ENCODE peak calls at places on chromosomes 13 and 19, in ten cellular contexts. D is breast epithelium, K is suprapubic skin, L is SK-N-SH, W is HCT116, E is sigmoid colon, H is upper lobe of left lung, J is transverse colon, Y is GM23338, C is stomach. A is an unnamed sample.
A peak's percentile ranks its signal among the peaks of the same experiment; 100 is the strongest.

GRCh38 chr13:41231786-41232185 is 31.6 kb downstream of the MTRF1 start:
- DNase-seq in D (no peak), K (no peak), L (no peak), W (no peak), E (no peak), H (peak; percentile 73), J (peak; percentile 64), Y (no peak), C (peak; percentile 83), A (no peak)

GRCh38 chr13:67230774-67231480 is 791 bp upstream of the PCDH9 start:
- DNase-seq in D (peak; percentile 58), K (peak; percentile 64), L (peak; percentile 69), W (no peak), E (peak; percentile 83), H (peak; percentile 54), J (peak; percentile 39), Y (peak; percentile 72), C (peak; percentile 67), A (no peak)

GRCh38 chr13:35530147-35530546 is 53.7 kb upstream of the MAB21L1 start:
- DNase-seq in D (no peak), K (no peak), L (peak; percentile 65), W (no peak), E (no peak), H (no peak), J (no peak), Y (no peak), C (no peak), A (no peak)

GRCh38 chr13:38582133-38582532 is 104.7 kb upstream of the FREM2 start:
- DNase-seq in D (no peak), K (no peak), L (peak; percentile 20), W (no peak), E (no peak), H (no peak), J (no peak), Y (peak; percentile 72), C (no peak), A (no peak)

GRCh38 chr19:6216996-6217751 is 62.6 kb downstream of the MLLT1 start:
- DNase-seq in D (no peak), K (no peak), L (peak; percentile 93), W (no peak), E (peak; percentile 66), H (peak; percentile 63), J (no peak), Y (peak; percentile 89), C (no peak), A (no peak)

GRCh38 chr13:98496239-98496668 is 80.7 kb downstream of the STK24 start:
- DNase-seq in D (no peak), K (peak; percentile 93), L (no peak), W (no peak), E (peak; percentile 87), H (no peak), J (peak; percentile 45), Y (no peak), C (no peak), A (no peak)

GRCh38 chr13:28282451-28282850 is 144.1 kb downstream of the PAN3 start:
- DNase-seq in D (no peak), K (no peak), L (no peak), W (no peak), E (no peak), H (no peak), J (no peak), Y (no peak), C (no peak), A (no peak)

GRCh38 chr13:89029062-89029461 is 1357.9 kb downstream of the SLITRK5 start:
- DNase-seq in D (no peak), K (no peak), L (no peak), W (no peak), E (no peak), H (no peak), J (no peak), Y (no peak), C (no peak), A (no peak)

GRCh38 chr19:9165256-9165655 is 13.5 kb upstream of the OR7D2 start:
- DNase-seq in D (no peak), K (no peak), L (no peak), W (no peak), E (no peak), H (no peak), J (no peak), Y (no peak), C (no peak), A (no peak)

GRCh38 chr13:46288570-46289259 is 77.0 kb downstream of the LRRC63 start:
- DNase-seq in D (no peak), K (no peak), L (peak; percentile 39), W (peak; percentile 39), E (no peak), H (no peak), J (no peak), Y (peak; percentile 86), C (no peak), A (no peak)

GRCh38 chr19:56837004-56837403 is 3.5 kb downstream of the PEG3 start:
- DNase-seq in D (no peak), K (no peak), L (peak; percentile 10), W (no peak), E (no peak), H (peak; percentile 22), J (no peak), Y (no peak), C (no peak), A (no peak)

GRCh38 chr13:39035799-39036198 is 2.1 kb downstream of the PROSER1 start:
- DNase-seq in D (no peak), K (no peak), L (no peak), W (no peak), E (no peak), H (no peak), J (no peak), Y (no peak), C (no peak), A (no peak)

GRCh38 chr13:89066868-89067466 is 1395.8 kb downstream of the SLITRK5 start:
- DNase-seq in D (no peak), K (no peak), L (peak; percentile 19), W (peak; percentile 38), E (no peak), H (no peak), J (peak; percentile 12), Y (peak; percentile 84), C (no peak), A (no peak)

GRCh38 chr19:45717131-45717982 is 13.3 kb downstream of the FBXO46 start:
- DNase-seq in D (peak; percentile 99), K (peak; percentile 99), L (peak; percentile 97), W (peak; percentile 96), E (peak; percentile 100), H (peak; percentile 99), J (peak; percentile 99), Y (peak; percentile 100), C (peak; percentile 99), A (peak; percentile 100)
- H3K4me1 ChIP-seq in D (peaks cover 5% of the 10 kb centered on the region), K (peaks cover 38% of the 10 kb centered on the region), L (peaks cover 9% of the 10 kb centered on the region), W (peaks cover 40% of the 10 kb centered on the region), E (peaks cover 17% of the 10 kb centered on the region), H (peaks cover 26% of the 10 kb centered on the region), J (peaks cover 11% of the 10 kb centered on the region), Y (peaks cover 18% of the 10 kb centered on the region), C (peaks cover 13% of the 10 kb centered on the region), A (peaks cover 29% of the 10 kb centered on the region)

GRCh38 chr19:50476224-50476942 is at the start of the genes EMC10 and GARIN5A:
- DNase-seq in D (peak; percentile 90), K (peak; percentile 91), L (peak; percentile 100), W (peak; percentile 96), E (peak; percentile 95), H (peak; percentile 89), J (peak; percentile 94), Y (peak; percentile 99), C (peak; percentile 94), A (peak; percentile 96)
- H3K27ac ChIP-seq in D (peak within 1 kb of the TSS; percentile 76), K (peak within 1 kb of the TSS; percentile 81), L (peak within 1 kb of the TSS; percentile 85), W (peak within 1 kb of the TSS; percentile 93), E (peak within 1 kb of the TSS; percentile 79), H (peak within 1 kb of the TSS; percentile 84), J (peak within 1 kb of the TSS; percentile 88), Y (peak within 1 kb of the TSS; percentile 96), C (peak within 1 kb of the TSS; percentile 87), A (peak within 1 kb of the TSS; percentile 77)

GRCh38 chr19:44753932-44754742 is 5.6 kb downstream of the BCL3 start:
- DNase-seq in D (peak; percentile 93), K (peak; percentile 95), L (peak; percentile 72), W (no peak), E (peak; percentile 97), H (peak; percentile 98), J (peak; percentile 98), Y (peak; percentile 81), C (peak; percentile 96), A (peak; percentile 99)
- TF ChIP-seq POLR2AphosphoS5 in D (peak; percentile 56), K (no peak), L (no peak), W (peak; percentile 71), E (peak; percentile 63), H (peak; percentile 94), J (peak; percentile 89), Y (peak; percentile 38), C (no peak), A (peak; percentile 82)

GRCh38 chr13:106348032-106348431 is 187.4 kb downstream of the EFNB2 start:
- DNase-seq in D (no peak), K (no peak), L (no peak), W (peak; percentile 64), E (no peak), H (no peak), J (no peak), Y (peak; percentile 66), C (no peak), A (no peak)

GRCh38 chr13:106343831-106344230 is 191.6 kb downstream of the EFNB2 start:
- DNase-seq in D (no peak), K (no peak), L (no peak), W (no peak), E (no peak), H (no peak), J (no peak), Y (no peak), C (no peak), A (no peak)

GRCh38 chr13:106340249-106340648 is 195.2 kb downstream of the EFNB2 start:
- DNase-seq in D (no peak), K (no peak), L (no peak), W (no peak), E (no peak), H (no peak), J (no peak), Y (no peak), C (no peak), A (no peak)

GRCh38 chr13:106349080-106349841 is 186.2 kb downstream of the EFNB2 start:
- DNase-seq in D (no peak), K (no peak), L (peak; percentile 43), W (peak; percentile 94), E (no peak), H (peak; percentile 58), J (peak; percentile 69), Y (peak; percentile 62), C (peak; percentile 69), A (no peak)

DNA sequence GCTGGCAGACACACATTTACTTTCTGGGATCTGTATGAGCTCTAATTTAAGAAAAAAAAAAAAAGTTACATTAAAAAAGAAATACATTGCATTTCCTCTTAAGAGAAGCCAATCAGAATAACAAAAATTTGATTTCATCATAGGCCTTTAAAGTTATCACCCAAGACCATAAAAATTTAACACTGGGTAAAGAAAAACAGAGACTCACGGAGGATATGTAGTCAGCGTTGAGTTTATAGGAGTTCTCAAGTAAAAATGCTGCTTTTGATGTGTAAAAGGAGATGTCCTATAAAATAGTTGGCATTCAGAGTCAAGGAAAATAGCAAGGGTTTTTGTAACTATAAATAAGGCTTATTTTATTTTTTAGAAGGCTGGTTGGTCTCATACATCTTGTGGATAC is 191.1 kb downstream of the EFNB2 start:
- DNase-seq in D (no peak), K (no peak), L (no peak), W (no peak), E (no peak), H (no peak), J (no peak), Y (no peak), C (no peak), A (no peak)
- H3K4me1 ChIP-seq in D (no peaks in the 10 kb centered on the region), K (peaks cover 15% of the 10 kb centered on the region), L (peaks cover 4% of the 10 kb centered on the region), W (peaks cover 14% of the 10 kb centered on the region), E (peaks cover 5% of the 10 kb centered on the region), H (peaks cover 8% of the 10 kb centered on the region), J (no peaks in the 10 kb centered on the region), Y (peaks cover 30% of the 10 kb centered on the region), C (peaks cover 3% of the 10 kb centered on the region), A (no peaks in the 10 kb centered on the region)

GRCh38 chr19:2423913-2424685 is 3.3 kb downstream of the TIMM13 start:
- DNase-seq in D (no peak), K (peak; percentile 61), L (no peak), W (no peak), E (no peak), H (no peak), J (no peak), Y (no peak), C (no peak), A (no peak)
- H3K27ac ChIP-seq in D (no peak overlapping the region), K (no peak overlapping the region), L (no peak overlapping the region), W (no peak overlapping the region), E (no peak overlapping the region), H (no peak overlapping the region), J (no peak overlapping the region), Y (no peak overlapping the region), C (no peak overlapping the region), A (no peak overlapping the region)